ENCODE peak calls at places on chromosomes 1 and 21, in eight cellular contexts. L, C, U, F, M, Y, R and J are unnamed samples.

GRCh38 chr1:9766759-9767442 is 56.9 kb downstream of the CLSTN1 start:
- DNase-seq in L (no peak), C (peak), U (no peak), F (no peak), M (no peak), Y (peak), R (peak), J (peak)

GRCh38 chr1:22930235-22930912 is 42.3 kb downstream of the LACTBL1 start:
- DNase-seq in L (no peak), C (peak), U (no peak), F (peak), M (no peak), Y (peak), R (no peak), J (peak)

GRCh38 chr1:1086911-1087341 is 12.8 kb upstream of the RNF223 start:
- DNase-seq in L (no peak), C (no peak), U (peak), F (no peak), M (no peak), Y (no peak), R (no peak), J (no peak)

GRCh38 chr1:224430511-224431113 is 4.0 kb downstream of the WDR26 start:
- DNase-seq in L (no peak), C (peak), U (no peak), F (no peak), M (peak), Y (peak), R (no peak), J (peak)

GRCh38 chr1:36168538-36168937 is 12.6 kb downstream of the MAP7D1 start:
- DNase-seq in L (no peak), C (no peak), U (no peak), F (no peak), M (no peak), Y (no peak), R (no peak), J (peak)

GRCh38 chr1:73998348-73998959 is 199.5 kb downstream of the LRRIQ3 start:
- DNase-seq in L (no peak), C (peak), U (no peak), F (peak), M (no peak), Y (peak), R (peak), J (peak)

GRCh38 chr1:67575861-67576260 is 109.1 kb upstream of the GADD45A start:
- DNase-seq in L (no peak), C (peak), U (no peak), F (no peak), M (no peak), Y (peak), R (peak), J (peak)

GRCh38 chr21:45982256-45982757 is 737 bp downstream of the COL6A1 start:
- DNase-seq in L (peak), C (no peak), U (peak), F (no peak), M (no peak), Y (no peak), R (no peak), J (no peak)

GRCh38 chr1:95744731-95745130 is 510.7 kb downstream of the RWDD3 start:
- DNase-seq in L (no peak), C (no peak), U (no peak), F (no peak), M (no peak), Y (no peak), R (no peak), J (no peak)

GRCh38 chr1:110155878-110156522 is 5.7 kb downstream of the SLC6A17 start:
- DNase-seq in L (no peak), C (peak), U (peak), F (no peak), M (peak), Y (peak), R (no peak), J (peak)

GRCh38 chr1:183279835-183280234 is 93.8 kb downstream of the LAMC2 start:
- DNase-seq in L (peak), C (peak), U (no peak), F (no peak), M (no peak), Y (peak), R (peak), J (peak)

GRCh38 chr1:42927274-42927841 is 31.3 kb downstream of the SLC2A1 start:
- DNase-seq in L (no peak), C (no peak), U (no peak), F (no peak), M (no peak), Y (no peak), R (no peak), J (no peak)

GRCh38 chr21:38196033-38196432 is 60.8 kb upstream of the KCNJ15 start:
- DNase-seq in L (no peak), C (no peak), U (no peak), F (no peak), M (no peak), Y (no peak), R (no peak), J (no peak)

GRCh38 chr1:112267929-112268328 is 128.1 kb upstream of the CTTNBP2NL start:
- DNase-seq in L (no peak), C (peak), U (peak), F (no peak), M (no peak), Y (no peak), R (no peak), J (no peak)

GRCh38 chr1:12232221-12232620 is 2.4 kb downstream of the VPS13D start:
- DNase-seq in L (no peak), C (no peak), U (no peak), F (no peak), M (no peak), Y (no peak), R (no peak), J (no peak)

GRCh38 chr21:29481641-29482040 is 182.9 kb downstream of the BACH1 start:
- DNase-seq in L (no peak), C (peak), U (no peak), F (no peak), M (no peak), Y (peak), R (peak), J (peak)

GRCh38 chr1:209647212-209647611 is 5.0 kb downstream of the LAMB3 start:
- DNase-seq in L (no peak), C (no peak), U (no peak), F (no peak), M (no peak), Y (peak), R (no peak), J (no peak)

GRCh38 chr1:172671591-172671990 is 12.7 kb downstream of the FASLG start:
- DNase-seq in L (no peak), C (peak), U (no peak), F (no peak), M (no peak), Y (no peak), R (peak), J (peak)

GRCh38 chr1:113303252-113303651 is 87.1 kb upstream of the MAGI3 start:
- DNase-seq in L (no peak), C (no peak), U (no peak), F (no peak), M (no peak), Y (peak), R (no peak), J (no peak)

GRCh38 chr1:9996624-9997582 is at the start of gene RBP7:
- DNase-seq in L (peak), C (no peak), U (peak), F (no peak), M (peak), Y (no peak), R (no peak), J (no peak)

GRCh38 chr1:30919025-30919881 is 10.7 kb upstream of the SDC3 start:
- DNase-seq in L (peak), C (peak), U (no peak), F (no peak), M (no peak), Y (peak), R (no peak), J (peak)

GRCh38 chr1:116769561-116769977 is 15.3 kb downstream of the CD2 start:
- DNase-seq in L (no peak), C (peak), U (no peak), F (no peak), M (peak), Y (peak), R (no peak), J (no peak)

GRCh38 chr1:204711947-204712701 is 26.6 kb upstream of the LRRN2 start:
- DNase-seq in L (no peak), C (no peak), U (no peak), F (no peak), M (no peak), Y (no peak), R (no peak), J (no peak)

GRCh38 chr1:201739492-201740085 is 89.4 kb upstream of the IPO9 start:
- DNase-seq in L (peak), C (peak), U (peak), F (no peak), M (peak), Y (no peak), R (no peak), J (peak)

GRCh38 chr1:197917813-197918646 is 858 bp downstream of the LHX9 start:
- DNase-seq in L (no peak), C (peak), U (no peak), F (no peak), M (no peak), Y (no peak), R (no peak), J (no peak)

DNA sequence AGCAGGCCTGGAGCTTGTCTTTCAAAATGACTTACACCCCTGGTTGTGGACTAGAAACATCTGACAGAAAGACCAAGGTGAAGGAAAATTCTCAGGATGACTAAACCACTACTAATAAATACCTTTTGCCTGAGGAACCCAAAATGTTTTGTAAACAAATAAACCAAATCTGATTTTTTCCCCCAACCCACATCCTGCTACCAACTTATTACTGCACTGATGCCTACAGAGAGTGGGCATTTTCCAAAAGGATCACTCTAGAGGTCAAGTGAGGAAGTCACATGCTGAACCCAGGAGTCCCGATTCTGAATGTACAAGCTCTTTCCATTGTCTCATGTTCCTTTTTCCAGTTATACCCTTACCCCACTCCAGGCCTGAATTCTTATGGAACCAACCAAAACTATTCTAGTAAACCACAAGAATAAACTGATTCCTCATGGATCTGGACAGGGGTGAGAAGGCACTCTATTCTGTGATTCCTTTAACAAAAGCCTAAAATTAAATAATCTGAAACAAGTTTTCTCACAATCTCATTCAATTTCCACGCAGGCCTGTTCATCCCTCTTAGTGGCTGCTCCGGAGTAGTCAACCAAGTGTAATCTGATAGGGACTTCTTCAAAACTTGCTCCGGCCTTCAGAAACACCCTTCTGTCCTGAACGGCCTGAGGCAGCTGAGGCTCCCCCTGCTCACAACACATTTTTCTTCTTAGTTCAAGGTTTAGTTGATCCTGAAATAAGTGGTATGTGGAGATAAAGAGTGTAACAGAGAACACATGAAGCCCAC is 1.4 kb downstream of the PI4KB start:
- DNase-seq in L (no peak), C (peak), U (no peak), F (no peak), M (no peak), Y (no peak), R (no peak), J (peak)
- H3K4me3 ChIP-seq in L (peak), C (peak), U (peak), F (no peak), M (peak), Y (peak), R (peak), J (peak)

GRCh38 chr1:230120289-230120948 is 53.4 kb downstream of the GALNT2 start:
- DNase-seq in L (peak), C (no peak), U (no peak), F (no peak), M (no peak), Y (no peak), R (no peak), J (no peak)

GRCh38 chr1:230114245-230114651 is 47.2 kb downstream of the GALNT2 start:
- DNase-seq in L (no peak), C (peak), U (peak), F (no peak), M (no peak), Y (peak), R (no peak), J (peak)

GRCh38 chr1:230119340-230119739 is 52.3 kb downstream of the GALNT2 start:
- DNase-seq in L (no peak), C (no peak), U (no peak), F (no peak), M (no peak), Y (no peak), R (no peak), J (no peak)

GRCh38 chr1:230120949-230121381 is 53.9 kb downstream of the GALNT2 start:
- DNase-seq in L (no peak), C (peak), U (no peak), F (no peak), M (no peak), Y (peak), R (no peak), J (peak)

DNA sequence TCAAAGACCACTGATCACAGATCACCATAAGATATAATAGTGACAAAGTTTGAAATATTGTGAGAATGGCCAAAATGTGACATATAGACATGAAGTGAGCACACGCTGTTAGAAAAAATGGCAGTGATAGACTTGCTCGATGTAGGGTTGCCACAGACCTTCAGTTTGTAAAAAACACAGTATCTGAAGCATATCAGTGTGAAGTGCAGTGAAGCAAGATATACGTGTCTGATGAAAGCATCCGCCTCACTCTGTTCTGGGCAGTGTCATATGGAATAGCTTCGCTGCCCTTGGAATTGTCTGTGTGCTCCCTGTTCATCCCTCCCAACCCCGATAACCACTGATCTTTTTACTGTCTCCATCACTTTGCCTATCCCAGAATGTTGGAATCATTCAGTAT is 50.7 kb downstream of the GALNT2 start:
- DNase-seq in L (no peak), C (no peak), U (no peak), F (no peak), M (no peak), Y (no peak), R (no peak), J (no peak)
- H3K4me3 ChIP-seq in L (no peak), C (no peak), U (no peak), F (no peak), M (no peak), Y (no peak), R (no peak), J (no peak)

GRCh38 chr1:7589080-7589735 is 181.9 kb upstream of the VAMP3 start:
- DNase-seq in L (no peak), C (no peak), U (peak), F (no peak), M (no peak), Y (no peak), R (no peak), J (no peak)

GRCh38 chr1:7586031-7586941 is 184.8 kb upstream of the VAMP3 start:
- DNase-seq in L (peak), C (no peak), U (peak), F (no peak), M (no peak), Y (no peak), R (no peak), J (no peak)

GRCh38 chr1:7587108-7587507 is 184.0 kb upstream of the VAMP3 start:
- DNase-seq in L (no peak), C (no peak), U (peak), F (no peak), M (no peak), Y (no peak), R (no peak), J (no peak)

GRCh38 chr1:7588457-7588827 is 182.7 kb upstream of the VAMP3 start:
- DNase-seq in L (no peak), C (no peak), U (peak), F (no peak), M (no peak), Y (no peak), R (no peak), J (no peak)

DNA sequence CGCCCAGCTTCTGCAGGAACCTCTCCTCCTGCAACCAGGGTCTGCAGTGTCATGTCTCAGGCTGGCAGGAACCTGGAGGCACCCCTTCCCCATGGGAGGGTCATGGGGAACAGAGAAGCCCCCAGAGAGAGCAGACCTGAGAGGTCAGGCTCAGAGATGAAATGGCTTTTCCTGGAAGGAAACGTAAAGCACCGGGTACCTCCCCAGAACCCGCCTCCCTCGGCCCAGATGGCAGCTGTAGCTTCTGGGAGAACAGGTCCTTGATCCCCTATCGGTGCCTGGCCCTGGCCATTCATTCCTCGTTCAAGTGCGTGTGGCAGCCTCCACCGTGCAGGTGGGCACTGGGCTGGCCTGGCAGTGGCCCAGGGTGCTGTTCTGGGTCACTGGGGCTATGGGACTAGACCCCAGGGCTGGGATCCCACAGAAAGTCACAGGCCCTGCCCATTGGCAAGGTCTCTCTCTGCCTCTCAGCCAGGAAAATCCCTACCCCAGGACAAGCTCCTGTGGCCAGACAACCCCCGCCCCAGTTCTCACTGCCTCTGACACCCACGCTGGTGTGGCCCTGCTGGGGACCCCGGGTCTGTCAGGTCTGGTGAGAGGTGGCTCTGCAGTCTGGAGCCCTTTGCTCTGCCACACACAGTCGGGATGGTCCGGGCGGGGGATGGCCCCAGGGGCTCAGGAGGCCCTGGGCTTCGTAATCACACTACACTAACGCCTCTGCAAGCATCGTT is 183.2 kb upstream of the VAMP3 start:
- DNase-seq in L (no peak), C (no peak), U (peak), F (no peak), M (no peak), Y (no peak), R (no peak), J (no peak)
- H3K4me3 ChIP-seq in L (no peak), C (no peak), U (no peak), F (no peak), M (no peak), Y (no peak), R (no peak), J (no peak)

GRCh38 chr1:118812555-118812954 is 175.6 kb downstream of the TBX15 start:
- DNase-seq in L (no peak), C (no peak), U (no peak), F (no peak), M (no peak), Y (peak), R (no peak), J (no peak)
- H3K4me3 ChIP-seq in L (no peak), C (no peak), U (no peak), F (no peak), M (no peak), Y (no peak), R (no peak), J (no peak)

GRCh38 chr21:44704636-44705001 is 6.8 kb downstream of the TSPEAR start:
- DNase-seq in L (no peak), C (no peak), U (no peak), F (no peak), M (no peak), Y (no peak), R (no peak), J (no peak)
- H3K4me3 ChIP-seq in L (no peak), C (no peak), U (no peak), F (peak), M (no peak), Y (no peak), R (no peak), J (no peak)

GRCh38 chr1:228552596-228553176 is 65.5 kb downstream of the RNF187 start:
- DNase-seq in L (peak), C (no peak), U (no peak), F (no peak), M (no peak), Y (no peak), R (no peak), J (no peak)
- H3K4me3 ChIP-seq in L (no peak), C (no peak), U (no peak), F (no peak), M (no peak), Y (no peak), R (no peak), J (no peak)

GRCh38 chr1:236214761-236215160 is 67.0 kb downstream of the ERO1B start:
- DNase-seq in L (no peak), C (no peak), U (no peak), F (no peak), M (no peak), Y (no peak), R (no peak), J (no peak)
- H3K4me3 ChIP-seq in L (no peak), C (no peak), U (no peak), F (no peak), M (no peak), Y (no peak), R (no peak), J (no peak)

GRCh38 chr1:17359031-17359430 is 13.0 kb upstream of the PADI6 start:
- DNase-seq in L (no peak), C (no peak), U (no peak), F (no peak), M (no peak), Y (no peak), R (no peak), J (no peak)
- H3K4me3 ChIP-seq in L (no peak), C (no peak), U (no peak), F (no peak), M (no peak), Y (no peak), R (no peak), J (no peak)

DNA sequence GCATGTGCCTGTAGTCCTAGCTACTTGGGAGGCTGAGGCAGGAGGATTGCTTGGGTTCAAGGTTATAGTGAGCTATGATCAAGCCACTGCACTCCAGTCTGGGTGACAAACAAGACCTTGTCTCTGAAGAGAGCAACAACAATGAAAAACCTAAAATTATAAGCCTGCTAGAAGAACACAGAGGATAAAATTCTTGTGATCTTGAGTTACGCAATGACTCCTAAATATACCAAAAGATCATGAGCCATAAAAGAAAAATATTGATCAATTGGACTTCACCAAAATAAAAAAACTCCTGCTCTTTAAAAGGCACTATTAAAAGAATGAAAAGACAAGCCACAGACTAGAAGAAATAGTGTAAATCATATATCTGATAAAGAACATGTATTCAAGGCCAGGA is 22.3 kb downstream of the LDLRAD1 start:
- DNase-seq in L (no peak), C (no peak), U (no peak), F (no peak), M (no peak), Y (no peak), R (no peak), J (no peak)
- H3K4me3 ChIP-seq in L (no peak), C (no peak), U (no peak), F (no peak), M (no peak), Y (no peak), R (no peak), J (no peak)

DNA sequence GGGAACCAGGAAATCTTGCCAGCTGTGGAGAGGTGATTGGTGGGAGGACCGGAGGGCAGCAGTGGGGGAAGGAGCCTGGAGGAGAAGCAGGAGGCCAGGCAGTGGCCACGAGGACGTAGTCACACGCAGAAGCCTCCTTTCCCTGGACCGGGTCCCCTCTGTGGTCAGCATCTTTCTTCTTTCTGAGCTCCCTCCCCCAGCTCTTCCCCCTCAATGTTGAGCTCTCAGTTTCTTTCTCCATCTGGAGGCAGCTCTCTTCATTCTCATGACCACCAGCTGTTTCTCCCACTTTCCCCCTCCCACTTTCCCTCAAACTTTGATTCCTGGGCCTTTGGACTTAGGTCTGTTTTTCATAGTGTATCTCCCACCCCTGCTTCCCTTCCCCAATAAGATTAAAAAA is 18.3 kb downstream of the KIRREL1 start:
- DNase-seq in L (no peak), C (no peak), U (no peak), F (no peak), M (no peak), Y (peak), R (no peak), J (peak)
- H3K4me3 ChIP-seq in L (no peak), C (no peak), U (no peak), F (no peak), M (no peak), Y (no peak), R (no peak), J (no peak)